ENCODE peak calls at places on chromosomes 5 and 9, in seven cellular contexts. O is stimulated activated CD4-positive, alpha-beta T cell treated with anti-CD3 and anti-CD28 coated beads, Interleukin-15, amount 100 ng/mL, for 24 hours; P is aorta; L is cerebellum; M is SK-MEL-5; R is NCI-H1092 treated with DMSO at 0.1 percent for 48 hours; W is activated CD4-positive, alpha-beta T cell treated with anti-CD3 and anti-CD28 coated beads, Interleukin-2, amount 10 ng/mL, durations not matched to agents 7 days and 5 days. C is an unnamed sample.

GRCh38 chr5:74552101-74552500 is 88.4 kb downstream of the ENC1 start:
- DNase-seq in O (no peak), P (no peak), L (no peak), M (peak), R (no peak), W (no peak), C (no peak)

GRCh38 chr9:90124961-90125360 is 517.7 kb downstream of the DIRAS2 start:
- DNase-seq in O (no peak), P (no peak), L (no peak), M (no peak), R (peak), W (no peak), C (no peak)

GRCh38 chr5:100161868-100162267 is 373.3 kb upstream of the FAM174A start:
- DNase-seq in O (no peak), P (no peak), L (no peak), M (no peak), R (no peak), W (no peak), C (no peak)

GRCh38 chr9:121916008-121916407 is 177.1 kb downstream of the TTLL11 start:
- DNase-seq in O (no peak), P (no peak), L (no peak), M (no peak), R (no peak), W (no peak), C (no peak)

GRCh38 chr9:131994364-131995110 is 85.1 kb downstream of the MED27 start:
- DNase-seq in O (no peak), P (no peak), L (no peak), M (no peak), R (no peak), W (no peak), C (no peak)

GRCh38 chr5:25516136-25516535 is 871.4 kb upstream of the CDH10 start:
- DNase-seq in O (no peak), P (no peak), L (no peak), M (no peak), R (no peak), W (no peak), C (no peak)

GRCh38 chr9:75235632-75236031 is 147.3 kb downstream of the OSTF1 start:
- DNase-seq in O (no peak), P (no peak), L (no peak), M (no peak), R (no peak), W (no peak), C (no peak)

GRCh38 chr5:134462047-134462575 is 50.4 kb upstream of the CDKN2AIPNL start:
- DNase-seq in O (no peak), P (peak), L (no peak), M (no peak), R (no peak), W (no peak), C (no peak)

GRCh38 chr5:152288499-152288898 is 116.6 kb downstream of the NMUR2 start:
- DNase-seq in O (no peak), P (peak), L (peak), M (no peak), R (peak), W (no peak), C (no peak)

GRCh38 chr5:143542798-143543144 is 139.3 kb upstream of the NR3C1 start:
- DNase-seq in O (no peak), P (no peak), L (no peak), M (no peak), R (no peak), W (no peak), C (no peak)

GRCh38 chr5:169064093-169064492 is 236.8 kb downstream of the SLIT3 start:
- DNase-seq in O (no peak), P (no peak), L (no peak), M (peak), R (no peak), W (no peak), C (no peak)

GRCh38 chr9:88538311-88539085 is 3.5 kb downstream of the NXNL2 start:
- DNase-seq in O (no peak), P (no peak), L (no peak), M (no peak), R (no peak), W (no peak), C (no peak)

GRCh38 chr5:144284931-144285330 is 114.3 kb downstream of the KCTD16 start:
- DNase-seq in O (no peak), P (no peak), L (no peak), M (no peak), R (no peak), W (no peak), C (no peak)

GRCh38 chr9:117678882-117679281 is 25.3 kb upstream of the TLR4 start:
- DNase-seq in O (no peak), P (no peak), L (no peak), M (no peak), R (no peak), W (no peak), C (no peak)

GRCh38 chr5:122129332-122129731 is at the start of gene ZNF474:
- DNase-seq in O (no peak), P (no peak), L (no peak), M (peak), R (no peak), W (no peak), C (no peak)

GRCh38 chr5:56264417-56265025 is 31.4 kb upstream of the ANKRD55 start:
- DNase-seq in O (peak), P (no peak), L (peak), M (peak), R (peak), W (peak), C (no peak)

GRCh38 chr5:117943521-117943920 is 1044.8 kb downstream of the DTWD2 start:
- DNase-seq in O (no peak), P (no peak), L (no peak), M (no peak), R (no peak), W (no peak), C (no peak)

GRCh38 chr9:113737414-113738271 is 138.5 kb upstream of the ZNF618 start:
- DNase-seq in O (peak), P (no peak), L (peak), M (peak), R (peak), W (peak), C (no peak)

GRCh38 chr9:97468658-97469448 is 32.6 kb upstream of the TMOD1 start:
- DNase-seq in O (peak), P (peak), L (peak), M (peak), R (peak), W (peak), C (peak)

GRCh38 chr5:132487841-132488555 is 2.6 kb downstream of the IRF1 start:
- DNase-seq in O (peak), P (no peak), L (no peak), M (no peak), R (no peak), W (peak), C (no peak)

GRCh38 chr5:73550016-73550415 is 15.4 kb downstream of the ANKRA2 start:
- DNase-seq in O (no peak), P (no peak), L (no peak), M (peak), R (no peak), W (no peak), C (no peak)

GRCh38 chr5:10227396-10227795 is 22.3 kb downstream of the ATPSCKMT start:
- DNase-seq in O (no peak), P (no peak), L (no peak), M (no peak), R (no peak), W (no peak), C (no peak)

GRCh38 chr9:93579711-93580516 is 3.5 kb downstream of the PHF2 start:
- DNase-seq in O (no peak), P (peak), L (no peak), M (no peak), R (no peak), W (no peak), C (no peak)

C was measured in stimulated activated naive CD4-positive, alpha-beta T cell.